ENCODE peak calls at places on chromosomes 1 and 21, in seven cellular contexts. Z is iPS DF 6.9; Q is psoas muscle; N is IMR-90; E is naive thymus-derived CD4-positive, alpha-beta T cell; R is CD8-positive, alpha-beta T cell; I is pancreas. Y is an unnamed sample.

GRCh38 chr1:7808253-7808844 is 24.3 kb downstream of the PER3 start:
- DNase-seq in Z (no peak), Q (no peak), N (peak), E (no peak), R (no peak), I (no peak), Y (peak)

GRCh38 chr21:45135122-45135521 is 60.7 kb downstream of the ADARB1 start:
- DNase-seq in Z (no peak), Q (peak), N (no peak), E (no peak), R (no peak), I (no peak), Y (no peak)

GRCh38 chr1:6996371-6996770 is 211.1 kb downstream of the CAMTA1 start:
- DNase-seq in Z (no peak), Q (no peak), N (no peak), E (no peak), R (no peak), I (no peak), Y (no peak)

GRCh38 chr1:3672231-3672970 is 20.1 kb downstream of the TP73 start:
- DNase-seq in Z (no peak), Q (peak), N (no peak), E (no peak), R (no peak), I (peak), Y (no peak)

GRCh38 chr1:89829186-89829585 is 8.4 kb downstream of the LRRC8D start:
- DNase-seq in Z (no peak), Q (no peak), N (no peak), E (no peak), R (no peak), I (no peak), Y (no peak)

GRCh38 chr1:219927956-219928790 is at the start of gene SLC30A10:
- DNase-seq in Z (no peak), Q (no peak), N (no peak), E (no peak), R (no peak), I (peak), Y (peak)

GRCh38 chr1:84390231-84390630 is 8.1 kb upstream of the DNASE2B start:
- DNase-seq in Z (no peak), Q (no peak), N (no peak), E (no peak), R (no peak), I (no peak), Y (no peak)

GRCh38 chr1:77373702-77374101 is 91.9 kb downstream of the AK5 start:
- DNase-seq in Z (no peak), Q (no peak), N (no peak), E (no peak), R (no peak), I (no peak), Y (no peak)

GRCh38 chr21:45568383-45568782 is 26.1 kb upstream of the SLC19A1 start:
- DNase-seq in Z (no peak), Q (no peak), N (no peak), E (no peak), R (no peak), I (no peak), Y (no peak)

GRCh38 chr1:147287133-147287865 is 44.8 kb downstream of the CHD1L start:
- DNase-seq in Z (no peak), Q (no peak), N (peak), E (no peak), R (no peak), I (no peak), Y (no peak)

GRCh38 chr1:7070389-7071029 is 285.3 kb downstream of the CAMTA1 start:
- DNase-seq in Z (peak), Q (peak), N (peak), E (no peak), R (peak), I (peak), Y (peak)

GRCh38 chr1:214469290-214469689 is 82.1 kb downstream of the PTPN14 start:
- DNase-seq in Z (no peak), Q (no peak), N (no peak), E (no peak), R (no peak), I (no peak), Y (no peak)

GRCh38 chr1:204503122-204503912 is 8.7 kb upstream of the PIK3C2B start:
- DNase-seq in Z (no peak), Q (no peak), N (peak), E (no peak), R (no peak), I (no peak), Y (peak)

GRCh38 chr1:116458695-116459094 is 85.7 kb downstream of the ATP1A1 start:
- DNase-seq in Z (no peak), Q (no peak), N (no peak), E (no peak), R (no peak), I (no peak), Y (no peak)

GRCh38 chr21:29114765-29115164 is 15.7 kb upstream of the MAP3K7CL start:
- DNase-seq in Z (no peak), Q (no peak), N (peak), E (no peak), R (no peak), I (no peak), Y (no peak)

GRCh38 chr1:8598783-8599182 is 218.7 kb downstream of the RERE start:
- DNase-seq in Z (no peak), Q (no peak), N (peak), E (no peak), R (no peak), I (no peak), Y (no peak)

GRCh38 chr1:53350853-53351767 is 23.2 kb upstream of the LRP8 start:
- DNase-seq in Z (no peak), Q (no peak), N (no peak), E (no peak), R (no peak), I (no peak), Y (no peak)

GRCh38 chr1:9929431-9930385 is 13.5 kb downstream of the LZIC start:
- DNase-seq in Z (peak), Q (no peak), N (no peak), E (no peak), R (no peak), I (no peak), Y (peak)

GRCh38 chr21:26194326-26194725 is 23.8 kb upstream of the APP start:
- DNase-seq in Z (no peak), Q (no peak), N (no peak), E (no peak), R (no peak), I (no peak), Y (no peak)

GRCh38 chr1:53957231-53957818 is 11.2 kb downstream of the LRRC42 start:
- DNase-seq in Z (no peak), Q (no peak), N (peak), E (no peak), R (no peak), I (no peak), Y (peak)

GRCh38 chr1:25011966-25012625 is 82.0 kb upstream of the RUNX3 start:
- DNase-seq in Z (no peak), Q (no peak), N (no peak), E (no peak), R (no peak), I (no peak), Y (no peak)

GRCh38 chr1:62314951-62315350 is 4.3 kb downstream of the KANK4 start:
- DNase-seq in Z (no peak), Q (no peak), N (no peak), E (no peak), R (no peak), I (no peak), Y (no peak)

GRCh38 chr1:223846668-223847007 is 891 bp upstream of the TP53BP2 start:
- DNase-seq in Z (no peak), Q (no peak), N (no peak), E (no peak), R (no peak), I (no peak), Y (peak)

GRCh38 chr1:36151845-36152203 is 2.5 kb upstream of the TRAPPC3 start:
- DNase-seq in Z (no peak), Q (peak), N (no peak), E (no peak), R (peak), I (no peak), Y (no peak)

GRCh38 chr1:58724483-58724882 is 24.6 kb upstream of the MYSM1 start:
- DNase-seq in Z (no peak), Q (no peak), N (no peak), E (no peak), R (no peak), I (no peak), Y (no peak)

GRCh38 chr1:196608401-196609113 is at the start of gene KCNT2:
- DNase-seq in Z (peak), Q (peak), N (peak), E (no peak), R (no peak), I (peak), Y (peak)

GRCh38 chr1:65725064-65725463 is 67.6 kb upstream of the PDE4B start:
- DNase-seq in Z (no peak), Q (no peak), N (no peak), E (no peak), R (no peak), I (no peak), Y (no peak)

GRCh38 chr21:43835861-43836260 is 29.2 kb upstream of the AGPAT3 start:
- DNase-seq in Z (no peak), Q (no peak), N (no peak), E (no peak), R (no peak), I (no peak), Y (no peak)

GRCh38 chr1:39102537-39103320 is 76.6 kb downstream of the NDUFS5 start:
- DNase-seq in Z (no peak), Q (no peak), N (peak), E (no peak), R (no peak), I (no peak), Y (peak)

GRCh38 chr1:42620307-42620706 is 37.9 kb upstream of the PPIH start:
- DNase-seq in Z (no peak), Q (no peak), N (no peak), E (no peak), R (no peak), I (no peak), Y (no peak)

GRCh38 chr1:221268295-221268694 is 389.1 kb downstream of the HLX start:
- DNase-seq in Z (no peak), Q (no peak), N (peak), E (no peak), R (no peak), I (no peak), Y (no peak)

GRCh38 chr1:108000620-108001105 is 35.7 kb upstream of the VAV3 start:
- DNase-seq in Z (no peak), Q (peak), N (peak), E (no peak), R (no peak), I (peak), Y (no peak)

GRCh38 chr1:8763888-8764287 is 53.6 kb downstream of the RERE start:
- DNase-seq in Z (no peak), Q (no peak), N (peak), E (no peak), R (no peak), I (no peak), Y (peak)

GRCh38 chr1:216914974-216915373 is 191.7 kb upstream of the ESRRG start:
- DNase-seq in Z (no peak), Q (no peak), N (peak), E (no peak), R (no peak), I (no peak), Y (no peak)

GRCh38 chr1:71788113-71788512 is 494.2 kb downstream of the NEGR1 start:
- DNase-seq in Z (no peak), Q (no peak), N (no peak), E (no peak), R (no peak), I (no peak), Y (no peak)

GRCh38 chr1:184624051-184624450 is 130.6 kb downstream of the EDEM3 start:
- DNase-seq in Z (no peak), Q (no peak), N (no peak), E (no peak), R (no peak), I (no peak), Y (no peak)

GRCh38 chr1:77170687-77171086 is 48.5 kb downstream of the PIGK start:
- DNase-seq in Z (no peak), Q (no peak), N (peak), E (no peak), R (no peak), I (no peak), Y (no peak)

GRCh38 chr1:10451286-10451685 is 1.5 kb downstream of the CORT start:
- DNase-seq in Z (no peak), Q (no peak), N (peak), E (no peak), R (no peak), I (no peak), Y (no peak)

GRCh38 chr1:173861731-173862145 is 6.1 kb downstream of the GAS5 start:
- DNase-seq in Z (no peak), Q (no peak), N (no peak), E (no peak), R (no peak), I (no peak), Y (peak)

DNA sequence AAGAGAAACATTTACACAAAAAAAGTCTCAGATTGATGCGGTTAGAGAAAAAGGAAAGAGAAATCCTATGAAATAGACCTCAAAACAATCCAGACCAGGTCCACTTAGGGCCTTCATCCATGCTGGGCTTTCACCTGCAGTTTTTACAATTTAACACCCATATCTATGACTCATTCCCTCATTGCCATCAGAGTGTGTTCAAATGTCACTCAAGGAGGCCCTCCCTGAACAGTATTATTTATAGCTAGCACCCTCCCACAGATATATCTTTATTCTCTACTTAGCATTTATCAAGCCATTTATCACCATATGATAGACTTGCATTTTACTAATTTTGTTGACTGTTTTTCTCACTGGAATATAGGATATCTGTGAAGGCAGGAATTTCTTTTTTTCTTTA is 824 bp upstream of the KRTAP21-3 start:
- DNase-seq in Z (no peak), Q (no peak), N (no peak), E (no peak), R (no peak), I (no peak), Y (no peak)
- H3K27ac ChIP-seq in Z (no peak), Q (no peak), N (no peak), E (no peak), R (no peak), I (no peak), Y (no peak)

GRCh38 chr1:78651247-78651646 is 1.6 kb downstream of the IFI44 start:
- DNase-seq in Z (no peak), Q (no peak), N (peak), E (no peak), R (no peak), I (no peak), Y (no peak)
- H3K27ac ChIP-seq in Z (no peak), Q (peak), N (no peak), E (peak), R (peak), I (no peak), Y (no peak)

GRCh38 chr1:85577421-85578320 is 2.9 kb upstream of the CCN1 start:
- DNase-seq in Z (no peak), Q (peak), N (no peak), E (no peak), R (no peak), I (no peak), Y (no peak)
- H3K27ac ChIP-seq in Z (no peak), Q (peak), N (peak), E (no peak), R (no peak), I (peak), Y (peak)

GRCh38 chr1:19258353-19258752 is 6.7 kb downstream of the MRTO4 start:
- DNase-seq in Z (no peak), Q (no peak), N (no peak), E (no peak), R (no peak), I (no peak), Y (no peak)

GRCh38 chr1:19257178-19257914 is 5.7 kb downstream of the MRTO4 start:
- DNase-seq in Z (no peak), Q (no peak), N (no peak), E (no peak), R (no peak), I (no peak), Y (peak)

GRCh38 chr1:19262047-19262446 is 10.4 kb downstream of the MRTO4 start:
- DNase-seq in Z (no peak), Q (no peak), N (no peak), E (no peak), R (no peak), I (no peak), Y (no peak)

GRCh38 chr1:19262728-19263127 is 11.1 kb downstream of the MRTO4 start:
- DNase-seq in Z (no peak), Q (no peak), N (no peak), E (no peak), R (no peak), I (no peak), Y (no peak)

DNA sequence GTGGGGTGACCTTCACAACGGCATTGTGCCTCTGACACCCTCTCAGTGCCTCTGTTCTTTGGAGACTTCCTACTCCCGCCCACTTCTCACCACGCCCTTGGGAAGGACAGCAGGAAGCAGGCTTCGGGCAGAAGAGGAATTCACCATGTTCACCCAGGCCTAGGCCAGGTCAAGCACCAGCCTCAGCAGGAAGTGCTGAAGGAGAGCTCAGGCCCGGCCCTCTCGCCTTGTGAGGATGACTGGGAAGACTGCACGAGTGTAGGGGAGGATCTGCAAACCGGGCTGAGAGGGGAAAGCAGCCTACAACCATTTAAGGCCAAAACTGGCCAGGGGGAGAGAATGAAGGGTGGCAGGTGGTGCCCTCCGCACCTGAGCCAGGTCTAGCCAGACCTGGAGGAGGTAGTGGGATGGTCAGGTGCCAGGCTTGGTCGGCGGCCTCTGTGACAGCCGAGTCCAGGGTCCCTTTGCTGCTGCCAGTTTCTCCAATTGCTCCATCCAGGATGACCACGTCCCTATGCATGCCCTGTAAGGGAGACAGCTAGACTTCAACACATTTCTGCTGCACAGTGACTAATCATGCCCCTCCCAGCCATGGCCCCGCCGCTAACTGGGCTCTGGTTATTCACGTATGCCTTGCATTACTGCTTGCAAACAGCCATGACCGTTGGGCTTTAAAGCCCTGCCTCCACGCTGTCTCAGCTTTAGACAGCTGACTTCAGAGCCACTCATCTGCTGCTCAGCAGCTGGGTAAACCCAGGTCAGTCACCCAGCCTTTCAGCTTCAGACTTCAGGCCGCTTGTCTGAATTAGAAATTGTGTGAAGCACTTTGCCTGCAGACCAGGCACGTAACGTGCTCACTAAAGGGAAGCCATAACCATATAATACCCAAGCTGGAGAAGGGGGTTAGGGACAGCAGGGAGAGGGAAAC is 8.9 kb downstream of the MRTO4 start:
- DNase-seq in Z (no peak), Q (no peak), N (peak), E (no peak), R (no peak), I (no peak), Y (no peak)
- H3K27ac ChIP-seq in Z (no peak), Q (no peak), N (no peak), E (no peak), R (no peak), I (no peak), Y (peak)

GRCh38 chr1:109132980-109133379 is 19.1 kb downstream of the ELAPOR1 start:
- DNase-seq in Z (no peak), Q (no peak), N (no peak), E (no peak), R (no peak), I (no peak), Y (no peak)
- H3K27ac ChIP-seq in Z (no peak), Q (no peak), N (no peak), E (no peak), R (no peak), I (peak), Y (no peak)

GRCh38 chr1:191895462-191896058 is 262.7 kb upstream of the RGS18 start:
- DNase-seq in Z (no peak), Q (no peak), N (no peak), E (no peak), R (no peak), I (no peak), Y (no peak)
- H3K27ac ChIP-seq in Z (no peak), Q (no peak), N (no peak), E (no peak), R (no peak), I (no peak), Y (no peak)

GRCh38 chr1:2070016-2070415 is 19.8 kb downstream of the PRKCZ start:
- DNase-seq in Z (no peak), Q (no peak), N (no peak), E (no peak), R (no peak), I (no peak), Y (no peak)

GRCh38 chr1:2065699-2066098 is 15.5 kb downstream of the PRKCZ start:
- DNase-seq in Z (no peak), Q (no peak), N (no peak), E (no peak), R (no peak), I (no peak), Y (no peak)

GRCh38 chr1:2067393-2067792 is 17.2 kb downstream of the PRKCZ start:
- DNase-seq in Z (no peak), Q (no peak), N (no peak), E (no peak), R (no peak), I (no peak), Y (no peak)

GRCh38 chr1:2068951-2069350 is 18.7 kb downstream of the PRKCZ start:
- DNase-seq in Z (no peak), Q (no peak), N (no peak), E (no peak), R (no peak), I (no peak), Y (no peak)

GRCh38 chr1:2067981-2068380 is 17.8 kb downstream of the PRKCZ start:
- DNase-seq in Z (no peak), Q (no peak), N (no peak), E (no peak), R (no peak), I (peak), Y (no peak)
- H3K27ac ChIP-seq in Z (no peak), Q (no peak), N (no peak), E (no peak), R (no peak), I (no peak), Y (no peak)

GRCh38 chr1:2160691-2161320 is 33.8 kb downstream of the FAAP20 start:
- DNase-seq in Z (no peak), Q (no peak), N (no peak), E (no peak), R (no peak), I (no peak), Y (peak)
- H3K27ac ChIP-seq in Z (no peak), Q (no peak), N (no peak), E (no peak), R (no peak), I (no peak), Y (no peak)

Y was measured in K562.